ENCODE peak calls at places on chromosomes 13 and 19, in eight cellular contexts. One of them, this sample, is unnamed. For H3K79me2, the result is how much of the 10 kb centered on the place peaks cover.

GRCh38 chr13:80341771-80342271 is 895 bp upstream of the SPRY2 start:
- DNase-seq in astrocyte: peak
- DNase-seq in DND-41: peak
- DNase-seq in neural progenitor cell: peak
- DNase-seq in H1: no peak
- DNase-seq in endothelial cell of umbilical vein: peak
- DNase-seq in OCI-LY7: no peak
- DNase-seq in MM.1S: no peak
- DNase-seq in this sample: no peak

GRCh38 chr13:59144700-59145099 is 1019.0 kb downstream of the DIAPH3 start:
- DNase-seq in DND-41: no peak
- DNase-seq in endothelial cell of umbilical vein: no peak
- DNase-seq in H1: no peak
- DNase-seq in OCI-LY7: no peak
- DNase-seq in neural progenitor cell: no peak
- DNase-seq in MM.1S: no peak
- DNase-seq in astrocyte: peak
- DNase-seq in this sample: no peak

GRCh38 chr13:75363371-75363770 is 118.6 kb downstream of the TBC1D4 start:
- DNase-seq in OCI-LY7: peak
- DNase-seq in MM.1S: no peak
- DNase-seq in endothelial cell of umbilical vein: no peak
- DNase-seq in H1: no peak
- DNase-seq in DND-41: no peak
- DNase-seq in astrocyte: no peak
- DNase-seq in neural progenitor cell: no peak
- DNase-seq in this sample: no peak

GRCh38 chr13:104014803-104015645 is 948.8 kb upstream of the SLC10A2 start:
- DNase-seq in endothelial cell of umbilical vein: peak
- DNase-seq in H1: no peak
- DNase-seq in DND-41: no peak
- DNase-seq in OCI-LY7: no peak
- DNase-seq in neural progenitor cell: no peak
- DNase-seq in MM.1S: no peak
- DNase-seq in astrocyte: peak
- DNase-seq in this sample: no peak

GRCh38 chr19:33683881-33684549 is 62.3 kb downstream of the CHST8 start:
- DNase-seq in astrocyte: peak
- DNase-seq in MM.1S: no peak
- DNase-seq in H1: peak
- DNase-seq in OCI-LY7: no peak
- DNase-seq in endothelial cell of umbilical vein: peak
- DNase-seq in neural progenitor cell: peak
- DNase-seq in DND-41: peak
- DNase-seq in this sample: no peak

GRCh38 chr19:33905473-33905936 is 108.8 kb downstream of the KCTD15 start:
- DNase-seq in OCI-LY7: no peak
- DNase-seq in DND-41: no peak
- DNase-seq in MM.1S: no peak
- DNase-seq in endothelial cell of umbilical vein: peak
- DNase-seq in neural progenitor cell: peak
- DNase-seq in astrocyte: no peak
- DNase-seq in H1: no peak
- DNase-seq in this sample: no peak

GRCh38 chr19:1069009-1069779 is 2.2 kb downstream of the ARHGAP45 start:
- DNase-seq in neural progenitor cell: no peak
- DNase-seq in astrocyte: no peak
- DNase-seq in H1: no peak
- DNase-seq in DND-41: peak
- DNase-seq in MM.1S: peak
- DNase-seq in endothelial cell of umbilical vein: peak
- DNase-seq in OCI-LY7: peak
- DNase-seq in this sample: no peak

GRCh38 chr19:51710163-51710562 is 13.6 kb downstream of the HAS1 start:
- DNase-seq in MM.1S: no peak
- DNase-seq in endothelial cell of umbilical vein: no peak
- DNase-seq in H1: no peak
- DNase-seq in neural progenitor cell: no peak
- DNase-seq in DND-41: no peak
- DNase-seq in OCI-LY7: no peak
- DNase-seq in astrocyte: peak
- DNase-seq in this sample: no peak

GRCh38 chr13:28753208-28753892 is 34.6 kb upstream of the SLC46A3 start:
- DNase-seq in astrocyte: peak
- DNase-seq in MM.1S: no peak
- DNase-seq in endothelial cell of umbilical vein: peak
- DNase-seq in DND-41: peak
- DNase-seq in neural progenitor cell: no peak
- DNase-seq in H1: peak
- DNase-seq in OCI-LY7: no peak
- DNase-seq in this sample: peak

GRCh38 chr13:44140146-44140545 is 233.5 kb upstream of the SERP2 start:
- DNase-seq in DND-41: no peak
- DNase-seq in astrocyte: no peak
- DNase-seq in endothelial cell of umbilical vein: no peak
- DNase-seq in H1: peak
- DNase-seq in MM.1S: no peak
- DNase-seq in neural progenitor cell: peak
- DNase-seq in OCI-LY7: no peak
- DNase-seq in this sample: no peak

GRCh38 chr19:29421186-29421525 is 104.6 kb upstream of the VSTM2B start:
- DNase-seq in astrocyte: no peak
- DNase-seq in neural progenitor cell: no peak
- DNase-seq in endothelial cell of umbilical vein: no peak
- DNase-seq in OCI-LY7: no peak
- DNase-seq in MM.1S: no peak
- DNase-seq in H1: no peak
- DNase-seq in DND-41: no peak
- DNase-seq in this sample: no peak

GRCh38 chr13:50805805-50806204 is 37.7 kb downstream of the DLEU7 start:
- DNase-seq in OCI-LY7: peak
- DNase-seq in neural progenitor cell: peak
- DNase-seq in DND-41: no peak
- DNase-seq in H1: no peak
- DNase-seq in endothelial cell of umbilical vein: no peak
- DNase-seq in MM.1S: no peak
- DNase-seq in astrocyte: peak
- DNase-seq in this sample: no peak

GRCh38 chr19:33384983-33385382 is 11.5 kb downstream of the CEBPG start:
- DNase-seq in endothelial cell of umbilical vein: no peak
- DNase-seq in neural progenitor cell: no peak
- DNase-seq in DND-41: no peak
- DNase-seq in astrocyte: no peak
- DNase-seq in OCI-LY7: no peak
- DNase-seq in H1: no peak
- DNase-seq in MM.1S: no peak
- DNase-seq in this sample: no peak

GRCh38 chr19:4583961-4584669 is 24.6 kb upstream of the SEMA6B start:
- DNase-seq in DND-41: no peak
- DNase-seq in astrocyte: peak
- DNase-seq in neural progenitor cell: peak
- DNase-seq in OCI-LY7: peak
- DNase-seq in H1: peak
- DNase-seq in MM.1S: no peak
- DNase-seq in endothelial cell of umbilical vein: peak
- DNase-seq in this sample: no peak

GRCh38 chr13:26968431-26969335 is 202.9 kb downstream of the USP12 start:
- DNase-seq in endothelial cell of umbilical vein: no peak
- DNase-seq in H1: no peak
- DNase-seq in astrocyte: no peak
- DNase-seq in MM.1S: no peak
- DNase-seq in neural progenitor cell: no peak
- DNase-seq in OCI-LY7: no peak
- DNase-seq in DND-41: no peak
- DNase-seq in this sample: no peak

GRCh38 chr19:21328402-21328801 is 808 bp downstream of the ZNF708 start:
- DNase-seq in OCI-LY7: peak
- DNase-seq in H1: no peak
- DNase-seq in endothelial cell of umbilical vein: no peak
- DNase-seq in astrocyte: no peak
- DNase-seq in MM.1S: no peak
- DNase-seq in neural progenitor cell: peak
- DNase-seq in DND-41: no peak
- DNase-seq in this sample: no peak

GRCh38 chr13:50991624-50992610 is 82.3 kb downstream of the RNASEH2B start:
- DNase-seq in MM.1S: peak
- DNase-seq in astrocyte: no peak
- DNase-seq in H1: no peak
- DNase-seq in DND-41: peak
- DNase-seq in OCI-LY7: no peak
- DNase-seq in neural progenitor cell: no peak
- DNase-seq in endothelial cell of umbilical vein: no peak
- DNase-seq in this sample: no peak

DNA sequence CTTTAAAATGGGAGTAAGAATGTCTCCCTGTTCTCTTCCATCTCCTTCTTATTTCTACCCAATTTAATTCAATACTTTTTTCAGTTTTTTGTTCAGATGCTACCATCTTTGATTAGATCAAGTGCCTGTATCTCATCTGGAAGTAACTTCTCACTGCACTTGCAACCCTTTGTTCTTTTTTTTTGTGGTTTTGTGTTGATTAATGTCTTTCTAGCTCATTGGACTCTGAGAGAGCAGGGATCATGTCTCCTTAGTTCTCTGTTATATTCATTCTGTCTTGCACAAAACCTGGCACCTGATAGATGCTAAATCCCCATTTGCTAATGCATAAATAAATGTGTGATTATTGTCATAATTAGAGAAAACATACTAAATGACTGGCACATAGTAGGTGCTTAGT is 834 bp upstream of the ITGBL1 start:
- DNase-seq in DND-41: no peak
- DNase-seq in endothelial cell of umbilical vein: no peak
- DNase-seq in OCI-LY7: no peak
- DNase-seq in H1: no peak
- DNase-seq in MM.1S: no peak
- DNase-seq in neural progenitor cell: no peak
- DNase-seq in astrocyte: peak
- DNase-seq in this sample: no peak
- H3K4me2 ChIP-seq in DND-41: no peak
- H3K4me2 ChIP-seq in endothelial cell of umbilical vein: no peak
- H3K4me2 ChIP-seq in OCI-LY7: no peak
- H3K4me2 ChIP-seq in H1: no peak
- H3K4me2 ChIP-seq in MM.1S: no peak
- H3K4me2 ChIP-seq in neural progenitor cell: no peak
- H3K4me2 ChIP-seq in astrocyte: no peak
- H3K4me2 ChIP-seq in this sample: no peak

GRCh38 chr19:38084196-38084595 is 139.8 kb downstream of the DPF1 start:
- DNase-seq in astrocyte: no peak
- DNase-seq in endothelial cell of umbilical vein: no peak
- DNase-seq in neural progenitor cell: no peak
- DNase-seq in MM.1S: no peak
- DNase-seq in DND-41: no peak
- DNase-seq in OCI-LY7: no peak
- DNase-seq in H1: no peak
- DNase-seq in this sample: no peak

GRCh38 chr19:38090561-38090960 is 133.5 kb downstream of the DPF1 start:
- DNase-seq in DND-41: no peak
- DNase-seq in astrocyte: no peak
- DNase-seq in MM.1S: no peak
- DNase-seq in neural progenitor cell: no peak
- DNase-seq in endothelial cell of umbilical vein: no peak
- DNase-seq in OCI-LY7: no peak
- DNase-seq in H1: no peak
- DNase-seq in this sample: no peak

GRCh38 chr19:38093587-38093986 is 130.4 kb downstream of the DPF1 start:
- DNase-seq in endothelial cell of umbilical vein: no peak
- DNase-seq in neural progenitor cell: no peak
- DNase-seq in MM.1S: no peak
- DNase-seq in OCI-LY7: no peak
- DNase-seq in DND-41: no peak
- DNase-seq in astrocyte: no peak
- DNase-seq in H1: no peak
- DNase-seq in this sample: no peak

GRCh38 chr19:38093154-38093553 is 130.9 kb downstream of the DPF1 start:
- DNase-seq in OCI-LY7: no peak
- DNase-seq in DND-41: no peak
- DNase-seq in MM.1S: no peak
- DNase-seq in astrocyte: no peak
- DNase-seq in H1: no peak
- DNase-seq in neural progenitor cell: no peak
- DNase-seq in endothelial cell of umbilical vein: no peak
- DNase-seq in this sample: no peak

GRCh38 chr19:38089440-38089839 is 134.6 kb downstream of the DPF1 start:
- DNase-seq in DND-41: no peak
- DNase-seq in MM.1S: no peak
- DNase-seq in endothelial cell of umbilical vein: no peak
- DNase-seq in astrocyte: no peak
- DNase-seq in H1: no peak
- DNase-seq in neural progenitor cell: no peak
- DNase-seq in OCI-LY7: no peak
- DNase-seq in this sample: no peak
- H3K79me2 ChIP-seq in DND-41: under half
- H3K79me2 ChIP-seq in MM.1S: under half
- H3K79me2 ChIP-seq in endothelial cell of umbilical vein: under half
- H3K79me2 ChIP-seq in astrocyte: under half
- H3K79me2 ChIP-seq in H1: under half
- H3K79me2 ChIP-seq in neural progenitor cell: under half
- H3K79me2 ChIP-seq in OCI-LY7: under half
- H3K79me2 ChIP-seq in this sample: under half

GRCh38 chr19:15776991-15777787 is 10.3 kb upstream of the OR10H5 start:
- DNase-seq in neural progenitor cell: no peak
- DNase-seq in astrocyte: no peak
- DNase-seq in endothelial cell of umbilical vein: no peak
- DNase-seq in DND-41: no peak
- DNase-seq in MM.1S: no peak
- DNase-seq in OCI-LY7: no peak
- DNase-seq in H1: no peak
- DNase-seq in this sample: no peak
- H3K4me2 ChIP-seq in neural progenitor cell: no peak
- H3K4me2 ChIP-seq in astrocyte: no peak
- H3K4me2 ChIP-seq in endothelial cell of umbilical vein: no peak
- H3K4me2 ChIP-seq in DND-41: no peak
- H3K4me2 ChIP-seq in MM.1S: no peak
- H3K4me2 ChIP-seq in OCI-LY7: no peak
- H3K4me2 ChIP-seq in H1: no peak
- H3K4me2 ChIP-seq in this sample: no peak

GRCh38 chr19:12948597-12949362 is 3.1 kb downstream of the RAD23A start:
- DNase-seq in astrocyte: no peak
- DNase-seq in neural progenitor cell: no peak
- DNase-seq in DND-41: no peak
- DNase-seq in MM.1S: no peak
- DNase-seq in H1: no peak
- DNase-seq in endothelial cell of umbilical vein: no peak
- DNase-seq in OCI-LY7: no peak
- DNase-seq in this sample: no peak

GRCh38 chr19:12946092-12946845 is 607 bp downstream of the RAD23A start:
- DNase-seq in OCI-LY7: peak
- DNase-seq in H1: peak
- DNase-seq in MM.1S: peak
- DNase-seq in endothelial cell of umbilical vein: peak
- DNase-seq in astrocyte: peak
- DNase-seq in neural progenitor cell: peak
- DNase-seq in DND-41: peak
- DNase-seq in this sample: no peak

GRCh38 chr19:12952488-12953455 is 4.3 kb downstream of the GADD45GIP1 start:
- DNase-seq in neural progenitor cell: no peak
- DNase-seq in H1: no peak
- DNase-seq in astrocyte: peak
- DNase-seq in DND-41: no peak
- DNase-seq in OCI-LY7: no peak
- DNase-seq in MM.1S: no peak
- DNase-seq in endothelial cell of umbilical vein: peak
- DNase-seq in this sample: no peak

GRCh38 chr19:12947702-12948596 is 2.3 kb downstream of the RAD23A start:
- DNase-seq in DND-41: no peak
- DNase-seq in MM.1S: no peak
- DNase-seq in H1: no peak
- DNase-seq in neural progenitor cell: no peak
- DNase-seq in endothelial cell of umbilical vein: no peak
- DNase-seq in OCI-LY7: no peak
- DNase-seq in astrocyte: no peak
- DNase-seq in this sample: no peak

GRCh38 chr19:12949363-12950284 is 4.0 kb downstream of the RAD23A start:
- DNase-seq in neural progenitor cell: no peak
- DNase-seq in DND-41: no peak
- DNase-seq in OCI-LY7: no peak
- DNase-seq in endothelial cell of umbilical vein: no peak
- DNase-seq in MM.1S: no peak
- DNase-seq in astrocyte: no peak
- DNase-seq in H1: no peak
- DNase-seq in this sample: no peak
- H3K79me2 ChIP-seq in neural progenitor cell: under half
- H3K79me2 ChIP-seq in DND-41: half or more
- H3K79me2 ChIP-seq in OCI-LY7: under half
- H3K79me2 ChIP-seq in endothelial cell of umbilical vein: under half
- H3K79me2 ChIP-seq in MM.1S: half or more
- H3K79me2 ChIP-seq in astrocyte: half or more
- H3K79me2 ChIP-seq in H1: under half
- H3K79me2 ChIP-seq in this sample: under half

This sample was measured in keratinocyte.